ENCODE peak calls at places on chromosomes 16 and 17, in six cellular contexts. V, C, G, T, S and F are unnamed samples.

GRCh38 chr17:83010323-83011200 is 68.8 kb upstream of the METRNL start:
- DNase-seq in G (no peak), V (no peak), C (peak; percentile 67), T (no peak), S (no peak), F (no peak)

GRCh38 chr16:27965801-27966200 is 97.7 kb downstream of the GSG1L start:
- DNase-seq in C (no peak), G (no peak), T (no peak), S (no peak), V (no peak), F (no peak)

GRCh38 chr17:27618417-27618816 is 12.6 kb upstream of the LGALS9 start:
- DNase-seq in G (no peak), C (no peak), V (no peak), S (no peak), T (no peak), F (no peak)

GRCh38 chr17:78568494-78569115 is 8.6 kb downstream of the DNAH17 start:
- DNase-seq in G (no peak), V (no peak), C (peak; percentile 20), S (no peak), T (no peak), F (no peak)

GRCh38 chr17:63696381-63696961 is 3.5 kb downstream of the LIMD2 start:
- DNase-seq in T (peak; percentile 31), S (peak; percentile 70), G (peak; percentile 7), V (no peak), C (no peak), F (no peak)

GRCh38 chr16:88783391-88784073 is 1.5 kb downstream of the PIEZO1 start:
- DNase-seq in S (no peak), T (peak; percentile 64), G (no peak), C (peak; percentile 37), V (no peak), F (no peak)

GRCh38 chr17:65182233-65182632 is 45.1 kb downstream of the RGS9 start:
- DNase-seq in G (no peak), C (no peak), T (no peak), V (no peak), S (no peak), F (no peak)

GRCh38 chr16:89072216-89073130 is 21.2 kb upstream of the ACSF3 start:
- DNase-seq in S (no peak), C (no peak), T (no peak), G (no peak), V (no peak), F (no peak)

GRCh38 chr17:18129041-18129502 is 20.5 kb downstream of the MYO15A start:
- DNase-seq in C (peak; percentile 44), S (peak; percentile 46), G (no peak), V (peak; percentile 4), T (no peak), F (no peak)

GRCh38 chr16:87129771-87130170 is 187.4 kb downstream of the C16orf95 start:
- DNase-seq in V (no peak), T (no peak), S (peak; percentile 81), G (no peak), C (peak; percentile 65), F (no peak)

GRCh38 chr17:9233271-9233599 is 211.9 kb downstream of the NTN1 start:
- DNase-seq in V (no peak), G (no peak), T (no peak), C (no peak), S (no peak), F (no peak)

GRCh38 chr16:49698416-49698815 is 157.5 kb downstream of the ZNF423 start:
- DNase-seq in S (no peak), T (peak; percentile 79), G (no peak), V (no peak), C (peak; percentile 27), F (no peak)

GRCh38 chr17:42509916-42510315 is 26.1 kb upstream of the NAGLU start:
- DNase-seq in V (no peak), T (no peak), S (no peak), C (no peak), G (no peak), F (no peak)

GRCh38 chr16:8931864-8932263 is 31.8 kb downstream of the USP7 start:
- DNase-seq in T (peak; percentile 67), S (peak; percentile 40), C (peak; percentile 60), G (no peak), V (no peak), F (no peak)

GRCh38 chr17:48246623-48247022 is 139.1 kb downstream of the SNX11 start:
- DNase-seq in C (peak; percentile 64), G (no peak), T (no peak), S (no peak), V (no peak), F (no peak)

GRCh38 chr17:1958134-1958881 is 66.8 kb downstream of the RTN4RL1 start:
- DNase-seq in G (no peak), T (peak; percentile 53), C (no peak), S (no peak), V (no peak), F (no peak)

GRCh38 chr16:695355-696089 is 5.3 kb upstream of the WDR24 start:
- DNase-seq in T (no peak), C (no peak), G (peak; percentile 75), V (peak; percentile 93), S (no peak), F (peak; percentile 70)

GRCh38 chr16:86707171-86707570 is 128.8 kb downstream of the FOXL1 start:
- DNase-seq in C (no peak), V (no peak), S (no peak), T (no peak), G (no peak), F (no peak)

GRCh38 chr16:74298104-74298503 is 1.5 kb downstream of the PSMD7 start:
- DNase-seq in V (no peak), T (no peak), C (no peak), G (no peak), S (no peak), F (no peak)

GRCh38 chr16:67544329-67544841 is 15.8 kb downstream of the RIPOR1 start:
- DNase-seq in S (no peak), T (no peak), V (no peak), C (no peak), G (no peak), F (no peak)

GRCh38 chr16:62585041-62585545 is 548.9 kb upstream of the CDH8 start:
- DNase-seq in G (no peak), S (no peak), T (no peak), V (no peak), C (no peak), F (no peak)

GRCh38 chr17:76535788-76536510 is 1.6 kb downstream of the CYGB start:
- DNase-seq in V (no peak), T (no peak), C (no peak), S (no peak), G (no peak), F (no peak)

GRCh38 chr16:87939562-87940423 is 3.5 kb upstream of the CA5A start:
- DNase-seq in S (no peak), G (no peak), C (no peak), V (no peak), T (no peak), F (no peak)

GRCh38 chr16:7744546-7745294 is 412.1 kb downstream of the RBFOX1 start:
- DNase-seq in T (no peak), S (no peak), G (no peak), V (peak; percentile 32), C (no peak), F (no peak)

GRCh38 chr17:29510953-29511352 is 55.9 kb downstream of the ABHD15 start:
- DNase-seq in V (no peak), S (no peak), T (no peak), G (no peak), C (no peak), F (no peak)

GRCh38 chr17:47696717-47697642 is 3.0 kb downstream of the TBKBP1 start:
- DNase-seq in S (no peak), C (no peak), T (no peak), G (no peak), V (no peak), F (no peak)

GRCh38 chr16:50839920-50840729 is 98.2 kb downstream of the CYLD start:
- DNase-seq in V (no peak), C (no peak), S (no peak), G (no peak), T (no peak), F (no peak)

GRCh38 chr17:71922439-71922838 is 198.4 kb upstream of the SOX9 start:
- DNase-seq in T (no peak), V (no peak), C (peak; percentile 91), G (no peak), S (peak; percentile 82), F (no peak)

GRCh38 chr17:59893617-59894100 is 738 bp downstream of the RPS6KB1 start:
- DNase-seq in S (peak; percentile 45), T (no peak), V (no peak), C (peak; percentile 21), G (no peak), F (no peak)

GRCh38 chr16:88706288-88706964 is at the start of the genes CTU2 and RNF166:
- DNase-seq in C (peak; percentile 85), S (peak; percentile 97), V (peak; percentile 76), T (peak; percentile 95), G (peak; percentile 39), F (peak; percentile 17)

GRCh38 chr17:81581758-81582157 is 29.6 kb upstream of the FAAP100 start:
- DNase-seq in S (no peak), C (no peak), G (no peak), V (no peak), T (no peak), F (no peak)

GRCh38 chr16:50539822-50540710 is 8.1 kb upstream of the NKD1 start:
- DNase-seq in S (no peak), C (no peak), G (peak; percentile 6), V (no peak), T (no peak), F (no peak)

GRCh38 chr17:13073013-13073412 is 55.2 kb upstream of the ELAC2 start:
- DNase-seq in G (no peak), S (no peak), C (no peak), T (no peak), V (no peak), F (no peak)